ENCODE peak calls at places on chromosomes 12 and 14, in five cellular contexts. X is C1 segment of cervical spinal cord; H is activated naive CD4-positive, alpha-beta T cell treated with anti-CD3 and anti-CD28 coated beads, Interleukin-2, amount 10 ng/mL, durations not matched to agents 7 days and 5 days; P is NCI-H460; M is sigmoid colon. R is an unnamed sample.

GRCh38 chr12:54052745-54053624 is 650 bp upstream of the HOXC4 start:
- DNase-seq in X (peak; percentile 39), H (no peak), P (no peak), M (no peak), R (no peak)

GRCh38 chr12:24431872-24432271 is 482.4 kb upstream of the SOX5 start:
- DNase-seq in X (no peak), H (no peak), P (no peak), M (no peak), R (no peak)

GRCh38 chr12:117036547-117036946 is 62.7 kb downstream of the TESC start:
- DNase-seq in X (no peak), H (no peak), P (no peak), M (peak; percentile 52), R (no peak)

GRCh38 chr12:31225656-31226535 is 100.1 kb downstream of the SINHCAF start:
- DNase-seq in X (no peak), H (no peak), P (no peak), M (no peak), R (no peak)

GRCh38 chr12:78018146-78018910 is 187.6 kb downstream of the NAV3 start:
- DNase-seq in X (no peak), H (no peak), P (no peak), M (peak; percentile 70), R (no peak)

GRCh38 chr12:67531519-67531918 is 117.0 kb upstream of the DYRK2 start:
- DNase-seq in X (no peak), H (no peak), P (no peak), M (no peak), R (no peak)

GRCh38 chr12:115118177-115118724 is 434.3 kb upstream of the TBX3 start:
- DNase-seq in X (no peak), H (no peak), P (no peak), M (no peak), R (no peak)

GRCh38 chr12:10661338-10661737 is 12.5 kb downstream of the STYK1 start:
- DNase-seq in X (no peak), H (no peak), P (no peak), M (no peak), R (peak; percentile 44)

GRCh38 chr12:57377103-57377840 is 53.6 kb downstream of the R3HDM2 start:
- DNase-seq in X (no peak), H (no peak), P (no peak), M (no peak), R (no peak)

GRCh38 chr12:65685514-65685913 is 138.8 kb upstream of the HMGA2 start:
- DNase-seq in X (no peak), H (no peak), P (peak; percentile 36), M (no peak), R (no peak)

GRCh38 chr12:115313929-115314328 is 630.0 kb upstream of the TBX3 start:
- DNase-seq in X (no peak), H (no peak), P (no peak), M (no peak), R (peak; percentile 89)

GRCh38 chr12:71392521-71393145 is 47.0 kb upstream of the LGR5 start:
- DNase-seq in X (no peak), H (no peak), P (peak; percentile 71), M (no peak), R (peak; percentile 50)

GRCh38 chr14:89315493-89316456 is 101.3 kb downstream of the FOXN3 start:
- DNase-seq in X (no peak), H (no peak), P (no peak), M (no peak), R (no peak)